ENCODE peak calls at places on chromosomes 4 and X, in four cellular contexts. V is HCT116, N is K562, W is Panc1. B is an unnamed sample.

GRCh38 chr4:3270141-3270611 is 21.2 kb downstream of the MSANTD1 start:
- DNase-seq in V (no peak), N (no peak), W (no peak), B (no peak)

GRCh38 chr4:137755033-137755471 is 222.8 kb upstream of the PCDH18 start:
- DNase-seq in V (peak; percentile 54), N (no peak), W (no peak), B (no peak)

GRCh38 chrX:95893632-95894031 is 791.0 kb upstream of the DIAPH2 start:
- DNase-seq in V (no peak), N (no peak), W (no peak), B (no peak)

GRCh38 chr4:174578366-174578765 is 56.1 kb upstream of the HPGD start:
- DNase-seq in V (no peak), N (no peak), W (no peak), B (no peak)

GRCh38 chr4:15778742-15779231 is 659 bp downstream of the CD38 start:
- DNase-seq in V (no peak), N (no peak), W (no peak), B (no peak)

GRCh38 chr4:168604496-168605373 is 107.9 kb downstream of the PALLD start:
- DNase-seq in V (peak; percentile 68), N (no peak), W (no peak), B (no peak)

GRCh38 chr4:176945314-176945713 is 152.6 kb upstream of the VEGFC start:
- DNase-seq in V (no peak), N (no peak), W (no peak), B (no peak)

GRCh38 chrX:130171446-130172126 is at the start of gene RAB33A:
- DNase-seq in V (no peak), N (no peak), W (no peak), B (no peak)

GRCh38 chr4:109429545-109429944 is 4.1 kb upstream of the SEC24B start:
- DNase-seq in V (no peak), N (no peak), W (no peak), B (no peak)

GRCh38 chr4:107896158-107896645 is 35.1 kb upstream of the CYP2U1 start:
- DNase-seq in V (peak; percentile 92), N (no peak), W (peak; percentile 69), B (peak; percentile 36)

GRCh38 chr4:74098628-74098995 is 383 bp downstream of the CXCL2 start:
- DNase-seq in V (no peak), N (no peak), W (no peak), B (no peak)

GRCh38 chr4:169397762-169398161 is 127.0 kb upstream of the SH3RF1 start:
- DNase-seq in V (no peak), N (no peak), W (no peak), B (no peak)

GRCh38 chr4:107862658-107863057 is 37.9 kb downstream of the SGMS2 start:
- DNase-seq in V (peak; percentile 82), N (no peak), W (peak; percentile 74), B (peak; percentile 5)

GRCh38 chr4:163107754-163108153 is 58.9 kb downstream of the NAF1 start:
- DNase-seq in V (peak; percentile 2), N (no peak), W (no peak), B (no peak)

GRCh38 chr4:102477657-102478056 is 23.5 kb upstream of the NFKB1 start:
- DNase-seq in V (no peak), N (no peak), W (no peak), B (no peak)

GRCh38 chr4:102139132-102139573 is 206.1 kb downstream of the SLC39A8 start:
- DNase-seq in V (peak; percentile 23), N (no peak), W (no peak), B (no peak)

GRCh38 chr4:96993528-96993927 is 1149.7 kb downstream of the STPG2 start:
- DNase-seq in V (no peak), N (no peak), W (no peak), B (no peak)

GRCh38 chrX:110218591-110218990 is 99.3 kb downstream of the AMMECR1 start:
- DNase-seq in V (no peak), N (no peak), W (no peak), B (no peak)

GRCh38 chr4:69718376-69719293 is 41.8 kb downstream of the SULT1B1 start:
- DNase-seq in V (no peak), N (no peak), W (no peak), B (no peak)

GRCh38 chrX:96982159-96982558 is 98.5 kb downstream of the RPA4 start:
- DNase-seq in V (no peak), N (no peak), W (no peak), B (no peak)

GRCh38 chrX:24395775-24396174 is 35.3 kb downstream of the SUPT20HL1 start:
- DNase-seq in V (peak; percentile 24), N (peak; percentile 40), W (peak; percentile 28), B (peak; percentile 43)

GRCh38 chr4:176778491-176778890 is 14.2 kb downstream of the VEGFC start:
- DNase-seq in V (no peak), N (no peak), W (no peak), B (no peak)

GRCh38 chr4:100284302-100284701 is 94.0 kb upstream of the DDIT4L start:
- DNase-seq in V (no peak), N (no peak), W (no peak), B (no peak)

DNA sequence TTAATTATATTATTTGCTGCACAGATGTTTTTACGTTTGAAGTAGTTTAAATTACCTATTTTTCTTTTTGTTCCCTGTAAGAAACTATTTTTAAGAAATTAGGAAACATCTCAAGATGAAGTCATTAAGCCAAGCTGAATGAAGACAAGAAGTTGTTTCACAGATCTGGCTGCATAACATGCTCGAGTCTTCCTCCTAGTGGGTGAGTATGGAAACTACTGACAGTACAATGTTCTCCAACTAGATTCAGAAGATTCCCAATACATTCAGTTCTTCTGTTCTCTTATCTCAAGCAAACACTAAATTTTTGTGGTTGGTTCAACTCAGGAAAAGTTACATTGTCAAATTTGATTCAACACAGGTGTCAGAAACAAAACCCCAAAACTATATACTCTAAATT is 256.8 kb upstream of the VCX start:
- DNase-seq in V (no peak), N (no peak), W (peak; percentile 2), B (peak; percentile 1)
- TF ChIP-seq TCF7L2 in V (no peak), N (no peak), W (no peak), B (no peak)

GRCh38 chr4:72896515-72896914 is 173.0 kb downstream of the COX18 start:
- DNase-seq in V (no peak), N (no peak), W (no peak), B (peak; percentile 50)
- TF ChIP-seq TCF7L2 in V (no peak), N (no peak), W (no peak), B (no peak)

GRCh38 chr4:31375936-31376335 is 655.8 kb downstream of the PCDH7 start:
- DNase-seq in V (no peak), N (no peak), W (no peak), B (no peak)

GRCh38 chr4:31366041-31366440 is 645.9 kb downstream of the PCDH7 start:
- DNase-seq in V (no peak), N (no peak), W (no peak), B (no peak)

GRCh38 chr4:31365006-31365690 is 645.0 kb downstream of the PCDH7 start:
- DNase-seq in V (no peak), N (no peak), W (no peak), B (no peak)

DNA sequence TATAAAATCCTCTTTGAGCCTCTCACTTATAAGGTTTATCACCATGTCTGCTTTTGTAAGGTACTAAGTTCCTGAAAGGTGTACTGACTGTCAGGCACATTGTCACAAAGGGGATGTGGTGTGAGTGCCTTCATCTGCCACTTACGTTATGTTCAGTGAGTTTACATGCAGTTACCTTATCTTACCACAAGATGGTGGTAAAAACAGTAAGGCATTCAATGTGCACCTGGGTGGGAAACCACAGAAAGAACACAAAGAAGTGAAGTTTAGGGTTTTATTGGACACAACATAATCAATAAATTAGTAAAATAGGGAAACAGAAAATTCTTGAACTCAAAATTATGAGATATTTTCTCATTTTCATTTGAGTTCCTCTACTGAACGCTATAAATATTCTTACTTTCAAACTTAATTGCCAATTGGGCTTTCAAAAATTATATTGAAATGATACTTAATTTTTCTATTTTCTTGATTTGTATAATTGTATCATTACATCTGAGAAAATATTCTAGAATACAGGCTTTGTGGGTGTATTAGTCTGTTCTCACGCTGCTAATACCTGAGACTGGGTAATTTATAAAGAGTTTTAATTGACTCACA is 650.8 kb downstream of the PCDH7 start:
- DNase-seq in V (peak; percentile 66), N (peak; percentile 19), W (peak; percentile 32), B (peak; percentile 37)
- TF ChIP-seq TCF7L2 in V (no peak), N (no peak), W (no peak), B (no peak)

GRCh38 chr4:179625391-179625790 is 2183.2 kb upstream of the AGA start:
- DNase-seq in V (no peak), N (no peak), W (no peak), B (no peak)

GRCh38 chr4:179626687-179627086 is 2184.4 kb upstream of the AGA start:
- DNase-seq in V (no peak), N (no peak), W (no peak), B (peak; percentile 1)

GRCh38 chr4:179624768-179625181 is 2182.5 kb upstream of the AGA start:
- DNase-seq in V (no peak), N (no peak), W (no peak), B (no peak)
- TF ChIP-seq TCF7L2 in V (no peak), N (no peak), W (no peak), B (no peak)

GRCh38 chr4:7023486-7023885 is 19.7 kb upstream of the TADA2B start:
- DNase-seq in V (no peak), N (no peak), W (no peak), B (no peak)
- TF ChIP-seq TCF7L2 in V (no peak), N (no peak), W (no peak), B (no peak)

GRCh38 chr4:122819708-122820449 is 6.8 kb upstream of the FGF2 start:
- DNase-seq in V (no peak), N (no peak), W (no peak), B (no peak)
- TF ChIP-seq TCF7L2 in V (no peak), N (no peak), W (no peak), B (no peak)

DNA sequence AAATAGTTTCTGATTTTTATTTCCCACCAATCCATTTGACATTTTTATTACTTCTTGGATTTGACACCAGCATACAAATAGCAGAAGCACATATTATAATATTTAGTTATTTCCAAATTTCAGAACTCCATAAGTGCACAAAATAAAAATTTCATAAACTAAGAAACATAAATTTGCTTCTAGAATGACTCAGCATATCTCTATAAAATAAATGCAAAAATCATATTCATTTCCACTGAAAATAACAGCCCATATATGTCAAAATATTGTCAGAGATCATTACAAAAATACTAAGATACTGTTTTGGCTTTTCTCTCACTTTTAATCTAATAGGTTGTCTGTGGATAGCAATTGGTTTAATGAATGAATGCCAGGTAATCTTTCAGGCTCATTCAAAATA is 1654.2 kb downstream of the PCDH19 start:
- DNase-seq in V (no peak), N (no peak), W (no peak), B (no peak)
- TF ChIP-seq TCF7L2 in V (no peak), N (no peak), W (no peak), B (no peak)

GRCh38 chr4:76984127-76984526 is 34.6 kb downstream of the SEPTIN11 start:
- DNase-seq in V (no peak), N (peak; percentile 16), W (no peak), B (peak; percentile 10)
- TF ChIP-seq TCF7L2 in V (no peak), N (no peak), W (no peak), B (no peak)

GRCh38 chr4:121176082-121176706 is 12.1 kb upstream of the TNIP3 start:
- DNase-seq in V (no peak), N (no peak), W (no peak), B (no peak)

GRCh38 chr4:121181493-121181892 is 17.4 kb upstream of the TNIP3 start:
- DNase-seq in V (no peak), N (no peak), W (no peak), B (no peak)

GRCh38 chr4:121180558-121180957 is 16.4 kb upstream of the TNIP3 start:
- DNase-seq in V (no peak), N (no peak), W (no peak), B (no peak)

GRCh38 chr4:121182296-121182695 is 18.2 kb upstream of the TNIP3 start:
- DNase-seq in V (no peak), N (no peak), W (no peak), B (no peak)

GRCh38 chr4:121177238-121178137 is 13.4 kb upstream of the TNIP3 start:
- DNase-seq in V (no peak), N (no peak), W (no peak), B (no peak)
- TF ChIP-seq TCF7L2 in V (no peak), N (no peak), W (no peak), B (no peak)